ENCODE peak calls at places on chromosome 5, in eight cellular contexts. F is activated effector memory CD4-positive, alpha-beta T cell treated with anti-CD3 and anti-CD28 coated beads, Interleukin-2, amount 50 U/mL, for 16 hours; L is brain microvascular endothelial cell; Y is immature natural killer cell; O is CD4-positive, alpha-beta T cell; I is NAMALWA; X is lower leg skin; S is activated CD4-positive, alpha-beta T cell treated with anti-CD3 and anti-CD28 coated beads, Interleukin-2, amount 50 U/mL, for 1 hour. B is an unnamed sample.

GRCh38 chr5:149028984-149029383 is 33.9 kb downstream of the SH3TC2 start:
- DNase-seq in F (no peak), L (no peak), Y (no peak), O (no peak), I (no peak), X (no peak), S (no peak), B (no peak)

GRCh38 chr5:61319388-61320146 is 12.5 kb upstream of the ZSWIM6 start:
- DNase-seq in F (no peak), L (no peak), Y (peak; percentile 39), O (no peak), I (peak; percentile 3), X (no peak), S (no peak), B (no peak)

GRCh38 chr5:104513194-104513602 is 950.6 kb upstream of the NUDT12 start:
- DNase-seq in F (no peak), L (peak; percentile 54), Y (no peak), O (no peak), I (no peak), X (no peak), S (no peak), B (no peak)

GRCh38 chr5:151496041-151496484 is 48.7 kb downstream of the SLC36A1 start:
- DNase-seq in F (no peak), L (peak; percentile 24), Y (no peak), O (no peak), I (no peak), X (no peak), S (no peak), B (no peak)

GRCh38 chr5:43042626-43043399 is 2.7 kb upstream of the ANXA2R start:
- DNase-seq in F (peak; percentile 87), L (peak; percentile 58), Y (peak; percentile 80), O (peak; percentile 63), I (peak; percentile 85), X (peak; percentile 69), S (peak; percentile 63), B (peak; percentile 86)

GRCh38 chr5:2133080-2133479 is 250.4 kb upstream of the IRX4 start:
- DNase-seq in F (no peak), L (no peak), Y (no peak), O (no peak), I (no peak), X (no peak), S (no peak), B (no peak)

GRCh38 chr5:132310141-132310834 is 16.1 kb downstream of the SLC22A4 start:
- DNase-seq in F (no peak), L (no peak), Y (no peak), O (no peak), I (no peak), X (no peak), S (no peak), B (no peak)

GRCh38 chr5:80141147-80141671 is 106.1 kb downstream of the THBS4 start:
- DNase-seq in F (no peak), L (peak; percentile 16), Y (no peak), O (no peak), I (no peak), X (peak; percentile 84), S (no peak), B (no peak)

GRCh38 chr5:115366223-115366622 is 69.8 kb upstream of the CCDC112 start:
- DNase-seq in F (no peak), L (peak; percentile 96), Y (no peak), O (no peak), I (no peak), X (no peak), S (no peak), B (no peak)

GRCh38 chr5:131462479-131462878 is 172.6 kb downstream of the RAPGEF6 start:
- DNase-seq in F (no peak), L (no peak), Y (no peak), O (no peak), I (no peak), X (no peak), S (no peak), B (no peak)

GRCh38 chr5:170319281-170319680 is 21.7 kb upstream of the LCP2 start:
- DNase-seq in F (no peak), L (no peak), Y (no peak), O (no peak), I (no peak), X (no peak), S (no peak), B (peak; percentile 41)

GRCh38 chr5:95565280-95565920 is 10.5 kb downstream of the ARSK start:
- DNase-seq in F (no peak), L (no peak), Y (no peak), O (no peak), I (no peak), X (no peak), S (no peak), B (no peak)

GRCh38 chr5:132294728-132295504 is 722 bp downstream of the SLC22A4 start:
- DNase-seq in F (peak; percentile 89), L (peak; percentile 82), Y (peak; percentile 34), O (peak; percentile 56), I (peak; percentile 11), X (peak; percentile 47), S (peak; percentile 61), B (no peak)

GRCh38 chr5:169003721-169004481 is 297.0 kb downstream of the SLIT3 start:
- DNase-seq in F (no peak), L (no peak), Y (no peak), O (no peak), I (no peak), X (no peak), S (no peak), B (no peak)

GRCh38 chr5:96870094-96871021 is 5.9 kb upstream of the ERAP2 start:
- DNase-seq in F (no peak), L (no peak), Y (no peak), O (no peak), I (peak; percentile 46), X (no peak), S (no peak), B (peak; percentile 76)

GRCh38 chr5:112671687-112672086 is 66.0 kb upstream of the APC start:
- DNase-seq in F (no peak), L (no peak), Y (no peak), O (no peak), I (no peak), X (no peak), S (no peak), B (no peak)

B was measured in CD4-positive, CD25-positive, alpha-beta regulatory T cell.